ENCODE peak calls at places on chromosomes 2 and 18, in eight cellular contexts. N is ovary; I is neural progenitor cell; M is neuronal stem cell; G is CD8-positive, alpha-beta memory T cell; K is CD8-positive, alpha-beta T cell; J is body of pancreas; E is fibroblast of lung. A is an unnamed sample.
A peak's percentile ranks its signal among the peaks of the same experiment; 100 is the strongest.

GRCh38 chr2:164514491-164514890 is 106.8 kb downstream of the GRB14 start:
- DNase-seq in K (no peak), G (no peak), M (no peak), J (no peak), N (no peak), E (peak; percentile 56), I (no peak), A (no peak)

GRCh38 chr2:237256845-237257244 is 157.1 kb downstream of the COL6A3 start:
- DNase-seq in E (peak; percentile 83), G (no peak), I (no peak), J (no peak), M (no peak), K (no peak), N (peak; percentile 73), A (no peak)

GRCh38 chr2:242035858-242036652 is 166.5 kb downstream of the RTP5 start:
- DNase-seq in I (no peak), E (no peak), J (no peak), N (no peak), M (no peak), G (no peak), K (no peak), A (no peak)

GRCh38 chr2:80326214-80326613 is 21.7 kb upstream of the LRRTM1 start:
- DNase-seq in E (peak; percentile 27), G (no peak), N (no peak), K (no peak), M (no peak), I (peak; percentile 46), J (no peak), A (no peak)

GRCh38 chr18:79983253-79983652 is 5.1 kb downstream of the TXNL4A start:
- DNase-seq in N (no peak), K (no peak), G (no peak), I (no peak), E (no peak), M (no peak), J (peak; percentile 30), A (no peak)

GRCh38 chr2:129803067-129803466 is 176.4 kb upstream of the RAB6C start:
- DNase-seq in J (no peak), E (peak; percentile 12), K (no peak), I (no peak), M (no peak), N (no peak), G (no peak), A (no peak)

GRCh38 chr2:119425620-119426395 is 5.8 kb upstream of the TMEM37 start:
- DNase-seq in E (no peak), G (no peak), N (no peak), I (no peak), M (no peak), J (no peak), K (no peak), A (no peak)

GRCh38 chr2:75523313-75524275 is 37.1 kb downstream of the EVA1A start:
- DNase-seq in J (no peak), E (peak; percentile 93), K (no peak), I (no peak), M (no peak), G (no peak), N (no peak), A (no peak)

GRCh38 chr2:130891968-130892367 is 55.3 kb downstream of the ARHGEF4 start:
- DNase-seq in I (no peak), G (no peak), E (no peak), J (no peak), K (no peak), N (no peak), M (no peak), A (no peak)

GRCh38 chr18:46408334-46408987 is 248.6 kb downstream of the LOXHD1 start:
- DNase-seq in N (no peak), I (peak; percentile 47), K (no peak), J (no peak), E (no peak), G (no peak), M (no peak), A (no peak)

GRCh38 chr2:168178925-168179324 is 68.5 kb downstream of the STK39 start:
- DNase-seq in I (no peak), J (no peak), G (no peak), M (no peak), E (no peak), K (no peak), N (no peak), A (no peak)

GRCh38 chr2:232527905-232528470 is 2.0 kb downstream of the CHRND start:
- DNase-seq in G (no peak), J (no peak), M (no peak), E (no peak), K (no peak), I (no peak), N (no peak), A (no peak)

GRCh38 chr2:26640331-26640745 is 828 bp downstream of the CIB4 start:
- DNase-seq in N (peak; percentile 29), J (peak; percentile 50), G (no peak), K (no peak), I (no peak), M (no peak), E (peak; percentile 70), A (no peak)

GRCh38 chr2:65710779-65711295 is 278.4 kb upstream of the SPRED2 start:
- DNase-seq in I (peak; percentile 36), K (no peak), N (no peak), M (no peak), E (peak; percentile 43), J (no peak), G (no peak), A (no peak)

GRCh38 chr2:181142514-181142913 is 162.1 kb downstream of the UBE2E3 start:
- DNase-seq in J (no peak), G (peak; percentile 46), K (no peak), M (no peak), E (no peak), N (no peak), I (no peak), A (no peak)

GRCh38 chr2:174334781-174335604 is at the start of gene SP9:
- DNase-seq in K (no peak), E (peak; percentile 71), I (peak; percentile 95), M (peak; percentile 74), J (no peak), N (no peak), G (no peak), A (no peak)

GRCh38 chr2:159054032-159054334 is 85.5 kb downstream of the TANC1 start:
- DNase-seq in M (no peak), G (no peak), J (no peak), I (no peak), E (no peak), N (no peak), K (no peak), A (no peak)

GRCh38 chr18:79912994-79913831 is 38.2 kb downstream of the SLC66A2 start:
- DNase-seq in I (peak; percentile 27), M (no peak), G (no peak), K (no peak), J (no peak), E (no peak), N (no peak), A (no peak)

GRCh38 chr2:186992597-186992996 is 143.6 kb upstream of the ZSWIM2 start:
- DNase-seq in J (no peak), N (no peak), I (no peak), M (no peak), E (no peak), G (no peak), K (no peak), A (no peak)

GRCh38 chr18:74082476-74083070 is 65.1 kb downstream of the FBXO15 start:
- DNase-seq in J (peak; percentile 65), N (no peak), E (peak; percentile 40), I (peak; percentile 77), M (peak; percentile 8), G (peak; percentile 69), K (peak; percentile 25), A (peak; percentile 56)

GRCh38 chr2:26438526-26438925 is 36.8 kb downstream of the DRC1 start:
- DNase-seq in N (no peak), G (no peak), M (no peak), J (no peak), E (peak; percentile 69), I (no peak), K (no peak), A (no peak)

GRCh38 chr2:239396881-239397681 is 3.7 kb downstream of the HDAC4 start:
- DNase-seq in N (no peak), E (no peak), G (peak; percentile 60), K (peak; percentile 30), I (no peak), M (no peak), J (peak; percentile 63), A (no peak)
- H3K4me1 ChIP-seq in N (peaks cover 5% of the 10 kb centered on the region), E (peaks cover 7% of the 10 kb centered on the region), G (peaks cover 26% of the 10 kb centered on the region), K (peaks cover 11% of the 10 kb centered on the region), I (peaks cover 24% of the 10 kb centered on the region), M (peaks cover 11% of the 10 kb centered on the region), J (peaks cover 26% of the 10 kb centered on the region), A (no peaks in the 10 kb centered on the region)

GRCh38 chr2:109607766-109608165 is 6.0 kb downstream of the SEPTIN10 start:
- DNase-seq in K (no peak), I (no peak), M (no peak), G (no peak), N (no peak), J (no peak), E (peak; percentile 65), A (no peak)
- H3K4me1 ChIP-seq in K (no peaks in the 10 kb centered on the region), I (peaks cover 13% of the 10 kb centered on the region), M (peaks cover 5% of the 10 kb centered on the region), G (no peaks in the 10 kb centered on the region), N (peaks cover 10% of the 10 kb centered on the region), J (peaks cover 8% of the 10 kb centered on the region), E (peaks cover 15% of the 10 kb centered on the region), A (peaks cover 10% of the 10 kb centered on the region)

GRCh38 chr2:197209274-197209673 is 101.3 kb downstream of the ANKRD44 start:
- DNase-seq in I (no peak), G (no peak), J (no peak), N (no peak), K (no peak), E (peak; percentile 24), M (no peak), A (no peak)

GRCh38 chr2:197210450-197210849 is 100.1 kb downstream of the ANKRD44 start:
- DNase-seq in E (no peak), N (no peak), I (no peak), G (no peak), K (no peak), M (no peak), J (no peak), A (no peak)

GRCh38 chr2:197209742-197210408 is 100.7 kb downstream of the ANKRD44 start:
- DNase-seq in N (no peak), K (no peak), G (peak; percentile 46), M (no peak), I (no peak), J (no peak), E (peak; percentile 88), A (no peak)

GRCh38 chr2:197211881-197212342 is 98.7 kb downstream of the ANKRD44 start:
- DNase-seq in K (no peak), I (no peak), J (no peak), E (no peak), G (no peak), N (no peak), M (no peak), A (no peak)

GRCh38 chr2:197212344-197213262 is 98.0 kb downstream of the ANKRD44 start:
- DNase-seq in K (no peak), I (no peak), J (no peak), G (peak; percentile 56), E (peak; percentile 54), M (no peak), N (no peak), A (no peak)
- H3K4me1 ChIP-seq in K (peaks cover 99% of the 10 kb centered on the region), I (no peaks in the 10 kb centered on the region), J (peaks cover 24% of the 10 kb centered on the region), G (peaks cover 99% of the 10 kb centered on the region), E (peaks cover 3% of the 10 kb centered on the region), M (peaks cover 2% of the 10 kb centered on the region), N (peaks cover 4% of the 10 kb centered on the region), A (peaks cover 13% of the 10 kb centered on the region)

DNA sequence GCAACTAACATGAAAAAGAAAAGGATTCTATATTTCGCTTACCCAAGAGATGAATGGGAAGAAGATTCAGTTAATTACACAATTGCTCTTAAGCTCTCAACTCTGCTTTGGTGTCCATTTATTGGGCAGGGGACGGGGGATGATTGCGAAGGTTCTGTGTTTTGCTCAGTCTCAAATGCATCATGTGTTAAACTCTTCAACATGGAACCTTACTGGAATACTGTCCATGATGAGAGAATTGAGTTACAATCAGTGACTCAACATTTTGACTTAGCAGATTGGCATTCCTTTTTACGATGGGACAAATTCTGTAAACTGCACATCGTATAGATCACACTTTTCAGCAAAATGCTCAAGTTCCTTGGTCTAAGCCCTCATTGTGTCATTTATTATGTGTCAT is 135.6 kb downstream of the RBMS1 start:
- DNase-seq in I (no peak), E (peak; percentile 72), M (no peak), K (no peak), N (no peak), G (no peak), J (no peak), A (no peak)
- H3K4me1 ChIP-seq in I (peaks cover 3% of the 10 kb centered on the region), E (peaks cover 2% of the 10 kb centered on the region), M (no peaks in the 10 kb centered on the region), K (peaks cover 10% of the 10 kb centered on the region), N (peaks cover 2% of the 10 kb centered on the region), G (peaks cover 24% of the 10 kb centered on the region), J (no peaks in the 10 kb centered on the region), A (peaks cover 4% of the 10 kb centered on the region)